ENCODE peak calls at places on chromosomes 12 and 14, in five cellular contexts. X is osteocyte, G is HFFc6, V is AG04450, F is lower leg skin. M is an unnamed sample.

GRCh38 chr12:47190905-47191304 is 111.1 kb upstream of the AMIGO2 start:
- DNase-seq in X (no peak), F (no peak), G (no peak), V (no peak), M (no peak)

GRCh38 chr12:10562306-10562933 is 51.0 kb downstream of the MAGOHB start:
- DNase-seq in F (no peak), X (no peak), G (peak), V (no peak), M (no peak)

GRCh38 chr14:61269321-61270083 is 11.6 kb downstream of the TMEM30B start:
- DNase-seq in V (no peak), G (peak), F (peak), X (peak), M (no peak)

GRCh38 chr14:20623798-20624197 is 17.7 kb downstream of the OR6S1 start:
- DNase-seq in X (no peak), F (no peak), G (no peak), V (no peak), M (no peak)

GRCh38 chr14:37869633-37870032 is 274.2 kb downstream of the TTC6 start:
- DNase-seq in G (no peak), X (no peak), V (no peak), F (no peak), M (no peak)

GRCh38 chr12:11649413-11650278 is at the start of gene ETV6:
- DNase-seq in F (peak), V (peak), G (peak), X (peak), M (peak)

GRCh38 chr12:118777550-118777949 is 203.8 kb upstream of the SRRM4 start:
- DNase-seq in X (peak), G (no peak), F (no peak), V (no peak), M (no peak)

GRCh38 chr14:94850332-94851211 is 80.7 kb upstream of the GSC start:
- DNase-seq in V (no peak), G (no peak), F (peak), X (no peak), M (no peak)

GRCh38 chr14:61308198-61308597 is 13.2 kb upstream of the PRKCH start:
- DNase-seq in G (no peak), X (no peak), F (no peak), V (no peak), M (no peak)

GRCh38 chr14:96091941-96092411 is 52.8 kb downstream of the C14orf132 start:
- DNase-seq in G (peak), X (no peak), F (no peak), V (no peak), M (no peak)

GRCh38 chr14:90405755-90406154 is 8.9 kb downstream of the CALM1 start:
- DNase-seq in V (no peak), G (no peak), X (no peak), F (no peak), M (no peak)

GRCh38 chr14:79702197-79702596 is 509.1 kb downstream of the DIO2 start:
- DNase-seq in F (no peak), V (no peak), G (no peak), X (no peak), M (no peak)

GRCh38 chr12:44143170-44143569 is 307.3 kb downstream of the TMEM117 start:
- DNase-seq in F (no peak), G (no peak), V (no peak), X (no peak), M (no peak)

GRCh38 chr12:6684609-6685008 is 4.6 kb downstream of the ZNF384 start:
- DNase-seq in G (no peak), V (no peak), X (no peak), F (no peak), M (no peak)

GRCh38 chr14:31990183-31990862 is 86.8 kb upstream of the ARHGAP5 start:
- DNase-seq in V (no peak), F (no peak), X (no peak), G (no peak), M (no peak)

GRCh38 chr12:19482551-19483109 is 43.3 kb downstream of the AEBP2 start:
- DNase-seq in V (no peak), F (peak), G (no peak), X (no peak), M (no peak)

GRCh38 chr12:94571556-94571955 is 78.8 kb downstream of the TMCC3 start:
- DNase-seq in V (peak), F (no peak), G (no peak), X (no peak), M (peak)

GRCh38 chr12:82555699-82556098 is 131.0 kb upstream of the TMTC2 start:
- DNase-seq in F (no peak), V (no peak), X (no peak), G (no peak), M (no peak)

GRCh38 chr12:122200541-122201175 is 2.9 kb upstream of the B3GNT4 start:
- DNase-seq in G (no peak), F (no peak), X (no peak), V (no peak), M (no peak)
- TF ChIP-seq CTCF in G (peak), F (no peak), X (no peak), V (no peak), M (no peak)

DNA sequence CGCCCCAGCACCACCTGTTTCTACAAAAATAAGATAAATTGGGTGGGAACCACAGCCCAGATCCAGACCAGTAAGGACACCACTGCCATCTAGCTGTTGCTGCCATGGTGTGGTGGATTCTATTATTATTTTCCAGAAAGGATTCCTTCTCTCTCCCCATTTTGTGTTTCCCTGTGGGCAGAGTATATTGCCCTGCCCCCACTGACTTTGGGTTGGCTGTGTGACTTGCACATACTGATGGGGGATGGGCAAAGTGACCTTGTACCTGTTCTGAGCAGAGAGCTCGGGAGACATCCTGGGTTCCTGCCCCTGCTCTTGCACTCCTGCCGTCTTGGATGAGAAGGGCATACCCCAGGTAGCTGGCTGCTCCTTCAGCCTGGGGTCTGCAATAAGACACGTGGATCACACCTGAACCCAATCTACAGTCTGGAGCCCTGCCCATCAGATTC is 24.3 kb downstream of the MOAP1 start:
- DNase-seq in V (no peak), X (no peak), F (no peak), G (peak), M (no peak)
- TF ChIP-seq CTCF in V (peak), X (peak), F (no peak), G (peak), M (peak)

GRCh38 chr12:63223128-63223527 is 72.1 kb upstream of the AVPR1A start:
- DNase-seq in V (no peak), G (no peak), X (no peak), F (no peak), M (no peak)

GRCh38 chr12:63222582-63222981 is 71.6 kb upstream of the AVPR1A start:
- DNase-seq in F (no peak), V (no peak), G (no peak), X (no peak), M (no peak)

DNA sequence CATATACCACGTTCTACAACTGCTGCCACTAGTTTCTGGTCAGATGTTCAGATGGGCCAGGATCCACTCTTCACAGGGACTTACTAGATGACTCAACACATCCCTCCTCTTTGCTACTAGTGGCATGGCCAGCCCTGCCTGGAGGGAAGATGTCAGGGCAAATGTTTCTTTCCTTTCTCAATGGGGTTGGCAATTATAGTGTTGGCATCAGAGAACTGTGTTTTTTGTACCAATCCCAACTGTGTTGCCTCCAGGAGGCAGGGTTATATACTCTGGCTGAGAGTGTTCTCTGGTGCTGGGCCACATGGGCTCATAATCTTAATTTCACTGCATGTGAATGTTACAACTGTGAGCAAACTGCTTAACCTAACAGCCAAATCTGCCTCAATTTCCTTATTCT is 69.9 kb upstream of the AVPR1A start:
- DNase-seq in F (no peak), G (no peak), V (no peak), X (no peak), M (no peak)
- TF ChIP-seq CTCF in F (no peak), G (no peak), V (no peak), X (no peak), M (no peak)

DNA sequence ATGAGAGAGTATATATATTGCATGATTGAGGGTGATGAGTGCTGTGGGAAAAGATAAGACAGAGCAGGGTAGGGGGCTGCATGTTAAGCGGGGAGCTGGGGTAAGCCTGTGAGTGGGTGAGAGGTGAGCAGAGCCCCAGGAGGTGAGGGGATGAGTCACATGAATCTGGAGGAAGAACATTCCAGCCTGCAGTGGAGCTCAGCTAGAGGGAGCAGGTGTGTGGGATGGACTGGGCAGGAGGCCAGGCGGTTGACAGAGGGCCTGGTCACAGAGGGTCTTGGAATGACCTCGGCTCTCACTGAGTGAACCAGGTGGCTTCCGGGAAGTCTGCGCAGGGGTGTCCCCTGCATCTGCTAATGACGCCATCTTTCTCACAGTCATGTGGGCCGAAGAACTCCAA is 44.4 kb downstream of the GIT2 start:
- DNase-seq in G (peak), X (no peak), V (peak), F (no peak), M (no peak)
- TF ChIP-seq CTCF in G (no peak), X (no peak), V (peak), F (no peak), M (no peak)

DNA sequence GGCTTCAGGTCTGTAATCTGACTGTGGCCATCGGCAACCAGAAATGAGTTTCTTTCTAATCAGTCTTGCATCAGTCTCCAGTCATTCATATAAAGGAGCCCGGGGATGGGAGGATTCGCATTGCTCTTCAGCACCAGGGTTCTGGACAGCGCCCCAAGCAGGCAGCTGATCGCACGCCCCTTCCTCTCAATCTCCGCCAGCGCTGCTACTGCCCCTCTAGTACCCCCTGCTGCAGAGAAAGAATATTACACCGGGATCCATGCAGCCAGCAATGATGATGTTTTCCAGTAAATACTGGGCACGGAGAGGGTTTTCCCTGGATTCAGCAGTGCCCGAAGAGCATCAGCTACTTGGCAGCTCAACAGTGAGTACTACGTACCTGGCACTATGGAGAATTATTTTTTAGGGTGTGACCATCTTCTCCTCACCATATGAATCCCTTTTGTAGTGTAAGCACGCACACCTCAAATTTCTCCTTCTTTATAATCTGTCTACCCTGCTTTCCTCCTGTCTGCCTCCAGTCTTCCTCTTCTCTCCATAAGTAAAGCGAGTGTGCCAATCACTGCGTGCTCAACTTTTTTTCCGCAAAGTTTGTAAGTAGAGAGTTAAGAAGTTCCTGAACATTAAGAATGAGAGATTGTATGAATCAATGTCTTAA is at the start of gene TPH2:
- DNase-seq in F (no peak), X (peak), G (peak), V (no peak), M (no peak)
- TF ChIP-seq CTCF in F (no peak), X (peak), G (peak), V (peak), M (peak)

DNA sequence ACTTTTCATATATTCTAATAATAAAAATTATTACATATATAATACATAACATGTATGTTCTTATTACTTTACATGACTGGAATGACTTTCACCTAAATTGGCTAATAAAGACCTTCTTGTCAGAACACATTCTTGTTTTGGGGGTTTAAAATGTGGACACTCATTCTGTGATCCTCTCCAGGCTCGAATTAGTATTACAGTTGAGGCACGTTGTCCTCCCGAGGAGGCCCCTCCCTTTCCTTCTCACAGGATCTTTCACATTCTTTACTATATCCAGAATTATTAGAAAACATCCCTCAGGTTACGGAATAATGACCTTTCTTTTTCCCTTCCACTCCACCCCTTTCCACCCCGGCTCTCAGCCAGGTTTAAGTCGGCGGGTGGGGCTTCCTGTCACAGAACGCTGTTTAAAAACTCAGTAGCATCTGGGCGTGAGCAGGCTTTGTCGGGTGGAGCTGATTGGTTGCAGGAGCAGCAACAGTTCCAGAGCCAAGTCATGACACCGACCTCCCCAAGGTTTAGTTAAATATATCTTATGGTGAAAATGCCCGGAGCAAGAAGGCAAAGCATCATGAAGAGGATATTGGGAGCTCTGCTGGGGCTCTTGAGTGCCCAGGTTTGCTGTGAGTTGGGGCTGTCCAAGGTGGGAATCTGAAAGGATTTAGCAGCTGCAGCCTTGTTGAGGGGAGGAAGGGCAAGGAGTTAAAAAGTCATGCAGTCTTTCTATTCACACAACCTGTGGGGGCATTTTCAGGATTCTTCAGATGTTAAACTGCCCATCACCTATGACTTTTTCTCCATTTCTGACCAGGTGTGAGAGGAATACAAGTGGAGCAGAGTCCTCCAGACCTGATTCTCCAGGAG is 396.7 kb upstream of the OR4E1 start:
- DNase-seq in X (no peak), G (no peak), F (no peak), V (no peak), M (no peak)
- TF ChIP-seq CTCF in X (no peak), G (no peak), F (no peak), V (no peak), M (no peak)

GRCh38 chr14:68462683-68463082 is 330.2 kb downstream of the ZFP36L1 start:
- DNase-seq in F (no peak), X (no peak), G (peak), V (no peak), M (no peak)
- TF ChIP-seq CTCF in F (no peak), X (peak), G (peak), V (peak), M (peak)